ENCODE peak calls at places on chromosomes 13 and 19, in seven cellular contexts. U is lower lobe of right lung, Z is esophagus muscularis mucosa, Q is stomach, V is endodermal cell, L is neural progenitor cell, R is ascending aorta. T is an unnamed sample.

GRCh38 chr13:99307648-99308339 is 595 bp upstream of the GPR183 start:
- DNase-seq in Z (no peak), U (peak; percentile 58), L (no peak), Q (no peak), R (peak; percentile 75), V (peak; percentile 71), T (no peak)

GRCh38 chr13:69324109-69324886 is 783.3 kb upstream of the ATXN8OS start:
- DNase-seq in Q (no peak), R (no peak), L (peak; percentile 29), U (no peak), Z (no peak), V (no peak), T (no peak)

GRCh38 chr13:54150851-54151250 is 1122.2 kb downstream of the OLFM4 start:
- DNase-seq in U (no peak), V (no peak), R (no peak), Q (no peak), L (peak; percentile 39), Z (no peak), T (no peak)

GRCh38 chr13:99454518-99455183 is 46.6 kb upstream of the TM9SF2 start:
- DNase-seq in R (no peak), Q (no peak), V (no peak), Z (peak; percentile 19), L (no peak), U (no peak), T (no peak)

GRCh38 chr19:57319869-57320179 is 448 bp upstream of the ZNF543 start:
- DNase-seq in U (no peak), Z (no peak), Q (no peak), R (no peak), L (no peak), V (no peak), T (no peak)

GRCh38 chr19:16676101-16676798 is 15.3 kb downstream of the TMEM38A start:
- DNase-seq in R (no peak), Z (no peak), V (no peak), U (no peak), L (no peak), Q (peak; percentile 49), T (no peak)

GRCh38 chr19:39303373-39304184 is 7.4 kb downstream of the IFNL1 start:
- DNase-seq in L (peak; percentile 31), V (peak; percentile 82), Q (no peak), Z (no peak), R (no peak), U (no peak), T (no peak)

GRCh38 chr19:42113641-42114348 is 18.5 kb downstream of the POU2F2 start:
- DNase-seq in R (peak; percentile 69), Z (no peak), V (peak; percentile 84), Q (no peak), U (no peak), L (no peak), T (no peak)

GRCh38 chr13:97223711-97224461 is 1.8 kb downstream of the MBNL2 start:
- DNase-seq in V (peak; percentile 66), L (peak; percentile 42), Z (no peak), Q (peak; percentile 42), U (no peak), R (peak; percentile 87), T (no peak)

GRCh38 chr19:4523306-4524110 is 5.2 kb upstream of the PLIN4 start:
- DNase-seq in Q (peak; percentile 69), R (no peak), Z (no peak), L (peak; percentile 37), U (peak; percentile 76), V (peak; percentile 88), T (peak; percentile 83)

GRCh38 chr13:29227560-29227959 is 367.9 kb downstream of the SLC7A1 start:
- DNase-seq in Z (no peak), L (no peak), R (no peak), U (no peak), Q (no peak), V (no peak), T (no peak)

GRCh38 chr19:49832556-49832955 is 14.5 kb downstream of the MED25 start:
- DNase-seq in Z (no peak), Q (no peak), U (no peak), L (no peak), R (no peak), V (no peak), T (no peak)

GRCh38 chr13:35729926-35730627 is 253.6 kb upstream of the MAB21L1 start:
- DNase-seq in L (no peak), V (no peak), U (no peak), Z (peak; percentile 89), R (no peak), Q (no peak), T (no peak)

GRCh38 chr19:18274776-18275356 is 614 bp upstream of the IQCN start:
- DNase-seq in U (peak; percentile 79), R (peak; percentile 91), L (no peak), Q (peak; percentile 89), Z (peak; percentile 95), V (peak; percentile 76), T (peak; percentile 85)

GRCh38 chr19:46975918-46976782 is 43.5 kb upstream of the NPAS1 start:
- DNase-seq in U (peak; percentile 90), V (peak; percentile 86), R (peak; percentile 98), Z (peak; percentile 96), Q (peak; percentile 97), L (peak; percentile 84), T (peak; percentile 92)

GRCh38 chr19:45153339-45154063 is 7.3 kb downstream of the NKPD1 start:
- DNase-seq in Z (no peak), L (peak; percentile 85), U (no peak), R (no peak), Q (peak; percentile 47), V (peak; percentile 84), T (no peak)

GRCh38 chr13:106503272-106503671 is 32.2 kb downstream of the EFNB2 start:
- DNase-seq in Z (no peak), U (no peak), L (no peak), Q (no peak), R (no peak), V (no peak), T (no peak)

GRCh38 chr19:6071103-6071485 is 39.2 kb downstream of the RFX2 start:
- DNase-seq in U (no peak), L (no peak), V (no peak), Z (peak; percentile 88), Q (no peak), R (peak; percentile 83), T (no peak)

GRCh38 chr19:291561-292280 is 518 bp upstream of the PLPP2 start:
- DNase-seq in U (no peak), L (no peak), Z (no peak), V (peak; percentile 70), Q (peak; percentile 48), R (no peak), T (peak; percentile 62)

GRCh38 chr19:50008532-50008931 is 16.6 kb downstream of the VRK3 start:
- DNase-seq in V (peak; percentile 90), Q (no peak), L (peak; percentile 50), U (no peak), Z (no peak), R (no peak), T (no peak)

GRCh38 chr13:55602784-55603183 is 1537.9 kb upstream of the PRR20A start:
- DNase-seq in R (no peak), L (no peak), Z (no peak), Q (no peak), V (no peak), U (no peak), T (no peak)

GRCh38 chr19:17529239-17530158 is 18.1 kb downstream of the PGLS start:
- DNase-seq in U (no peak), Z (no peak), Q (no peak), R (no peak), V (no peak), L (no peak), T (no peak)

GRCh38 chr13:106361621-106362020 is 173.8 kb downstream of the EFNB2 start:
- DNase-seq in Q (no peak), Z (no peak), R (no peak), V (no peak), L (no peak), U (no peak), T (no peak)

GRCh38 chr19:17245535-17245984 is at the start of gene NR2F6:
- DNase-seq in V (no peak), R (no peak), U (no peak), L (no peak), Q (no peak), Z (no peak), T (no peak)

GRCh38 chr19:40960062-40960685 is 30.9 kb upstream of the CYP2B6 start:
- DNase-seq in L (no peak), R (no peak), Z (no peak), V (no peak), U (no peak), Q (no peak), T (no peak)

GRCh38 chr19:679418-680286 is 3.5 kb downstream of the FSTL3 start:
- DNase-seq in L (peak; percentile 76), Z (no peak), Q (peak; percentile 57), U (peak; percentile 77), R (peak; percentile 88), V (peak; percentile 79), T (peak; percentile 83)

GRCh38 chr19:38649305-38650179 is 2.1 kb downstream of the ACTN4 start:
- DNase-seq in L (no peak), Q (peak; percentile 61), Z (no peak), R (no peak), U (peak; percentile 63), V (peak; percentile 50), T (peak; percentile 72)

DNA sequence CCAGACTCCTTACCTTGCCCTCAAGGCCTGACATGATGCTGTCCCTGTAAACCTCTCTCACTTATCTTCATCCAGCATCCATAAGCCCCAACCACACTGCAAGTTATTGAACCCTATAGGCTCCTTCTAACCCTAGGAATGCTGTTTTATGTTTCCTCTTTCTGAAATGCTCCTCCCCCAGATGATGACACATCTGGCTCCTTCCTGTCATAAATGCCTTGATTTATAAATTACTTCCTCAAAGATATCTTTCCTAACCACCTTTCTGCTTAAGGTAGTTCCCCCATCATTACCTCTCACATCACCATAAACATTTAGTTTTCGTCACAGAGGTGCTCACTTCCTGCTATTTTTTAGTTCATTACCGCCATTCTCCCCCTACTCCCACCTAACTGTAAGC is 12.3 kb downstream of the RUBCNL start:
- DNase-seq in U (no peak), R (no peak), L (no peak), V (no peak), Z (no peak), Q (no peak), T (no peak)
- H3K4me1 ChIP-seq in U (peaks cover 7% of the 10 kb centered on the region), R (peaks cover 3% of the 10 kb centered on the region), L (peaks cover 6% of the 10 kb centered on the region), V (no peaks in the 10 kb centered on the region), Z (peaks cover 7% of the 10 kb centered on the region), Q (peaks cover 7% of the 10 kb centered on the region), T (peaks cover 6% of the 10 kb centered on the region)

DNA sequence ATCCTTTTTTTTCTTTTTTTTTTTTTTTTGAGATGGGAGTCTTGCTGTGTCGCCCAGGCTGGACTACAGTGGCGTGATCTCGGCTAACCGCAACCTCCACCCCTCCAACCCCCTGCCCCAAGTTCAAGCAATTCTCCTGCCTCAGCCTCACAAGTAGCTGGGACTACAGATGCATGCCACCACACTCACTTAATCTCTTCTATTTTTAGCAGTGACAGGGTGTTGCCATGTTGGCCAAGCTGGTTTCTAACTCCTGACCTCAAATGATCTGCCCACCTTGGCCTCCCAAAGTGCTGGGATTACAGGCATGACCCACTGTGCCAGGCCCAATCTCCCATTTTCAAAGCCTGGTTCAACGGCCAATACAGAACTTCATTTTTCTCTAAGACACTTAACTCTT is 9.1 kb downstream of the FOXO1 start:
- DNase-seq in Q (no peak), V (no peak), Z (no peak), L (no peak), R (no peak), U (no peak), T (no peak)
- H3K4me1 ChIP-seq in Q (peaks cover 95% of the 10 kb centered on the region), V (peaks cover 8% of the 10 kb centered on the region), Z (peaks cover 96% of the 10 kb centered on the region), L (peaks cover 16% of the 10 kb centered on the region), R (peaks cover 53% of the 10 kb centered on the region), U (peaks cover 71% of the 10 kb centered on the region), T (peaks cover 30% of the 10 kb centered on the region)

GRCh38 chr13:80168089-80168850 is 172.7 kb downstream of the SPRY2 start:
- DNase-seq in L (no peak), R (no peak), Z (no peak), Q (no peak), V (no peak), U (no peak), T (no peak)
- H3K4me1 ChIP-seq in L (peaks cover 10% of the 10 kb centered on the region), R (no peaks in the 10 kb centered on the region), Z (no peaks in the 10 kb centered on the region), Q (no peaks in the 10 kb centered on the region), V (no peaks in the 10 kb centered on the region), U (peaks cover 9% of the 10 kb centered on the region), T (no peaks in the 10 kb centered on the region)

GRCh38 chr19:3515891-3516422 is 9.8 kb downstream of the FZR1 start:
- DNase-seq in R (no peak), V (no peak), U (no peak), L (no peak), Q (no peak), Z (no peak), T (no peak)
- H3K4me1 ChIP-seq in R (no peaks in the 10 kb centered on the region), V (no peaks in the 10 kb centered on the region), U (peaks cover 18% of the 10 kb centered on the region), L (peaks cover 4% of the 10 kb centered on the region), Q (peaks cover 86% of the 10 kb centered on the region), Z (peaks cover 53% of the 10 kb centered on the region), T (no peaks in the 10 kb centered on the region)

T was measured in upper lobe of right lung.